ENCODE peak calls at places on chromosome 11, in seven cellular contexts. L, Y, P, U, I, W and A are unnamed samples.

GRCh38 chr11:765025-765801 is 12.1 kb downstream of the GATD1 start:
- DNase-seq in L (peak), Y (no peak), P (peak), U (peak), I (peak), W (peak), A (peak)

GRCh38 chr11:87022254-87022653 is 15.5 kb upstream of the TMEM135 start:
- DNase-seq in L (no peak), Y (no peak), P (no peak), U (no peak), I (no peak), W (no peak), A (no peak)

GRCh38 chr11:132408877-132409276 is 1038.5 kb downstream of the NTM start:
- DNase-seq in L (no peak), Y (no peak), P (no peak), U (no peak), I (no peak), W (no peak), A (no peak)

GRCh38 chr11:74683279-74683871 is 47.9 kb downstream of the CHRDL2 start:
- DNase-seq in L (no peak), Y (peak), P (no peak), U (no peak), I (peak), W (peak), A (no peak)

GRCh38 chr11:126327280-126328000 is 23.6 kb downstream of the DCPS start:
- DNase-seq in L (no peak), Y (no peak), P (no peak), U (no peak), I (no peak), W (no peak), A (no peak)

GRCh38 chr11:58905716-58906547 is 33.4 kb upstream of the GLYATL1 start:
- DNase-seq in L (no peak), Y (peak), P (peak), U (peak), I (peak), W (peak), A (peak)

GRCh38 chr11:64062185-64063039 is 26.7 kb downstream of the FLRT1 start:
- DNase-seq in L (no peak), Y (no peak), P (no peak), U (no peak), I (no peak), W (no peak), A (no peak)

GRCh38 chr11:132452616-132453015 is 1079.7 kb downstream of the OPCML start:
- DNase-seq in L (no peak), Y (no peak), P (no peak), U (no peak), I (no peak), W (no peak), A (no peak)

GRCh38 chr11:118226294-118226693 is 1.5 kb upstream of the JAML start:
- DNase-seq in L (no peak), Y (no peak), P (no peak), U (no peak), I (no peak), W (no peak), A (no peak)

GRCh38 chr11:117299351-117300300 is 8.5 kb downstream of the BACE1-AS start:
- DNase-seq in L (no peak), Y (no peak), P (no peak), U (no peak), I (peak), W (no peak), A (no peak)

GRCh38 chr11:8812438-8812837 is 98.6 kb upstream of the AKIP1 start:
- DNase-seq in L (no peak), Y (no peak), P (no peak), U (no peak), I (peak), W (no peak), A (peak)

GRCh38 chr11:44269369-44270351 is 40.3 kb downstream of the ALX4 start:
- DNase-seq in L (no peak), Y (no peak), P (peak), U (no peak), I (no peak), W (no peak), A (no peak)

GRCh38 chr11:119683783-119684182 is 45.2 kb downstream of the NECTIN1 start:
- DNase-seq in L (no peak), Y (no peak), P (no peak), U (no peak), I (no peak), W (no peak), A (no peak)

GRCh38 chr11:99822846-99823565 is 802.3 kb downstream of the CNTN5 start:
- DNase-seq in L (no peak), Y (no peak), P (peak), U (no peak), I (peak), W (no peak), A (peak)

GRCh38 chr11:837189-837989 is 4.6 kb downstream of the CD151 start:
- DNase-seq in L (no peak), Y (no peak), P (no peak), U (no peak), I (no peak), W (no peak), A (no peak)

GRCh38 chr11:15097411-15097810 is 17.3 kb upstream of the INSC start:
- DNase-seq in L (no peak), Y (no peak), P (no peak), U (no peak), I (no peak), W (no peak), A (no peak)

GRCh38 chr11:122330466-122330865 is 214.5 kb upstream of the BLID start:
- DNase-seq in L (no peak), Y (no peak), P (peak), U (no peak), I (no peak), W (no peak), A (no peak)

GRCh38 chr11:9825315-9825714 is 161.4 kb downstream of the SWAP70 start:
- DNase-seq in L (peak), Y (no peak), P (peak), U (no peak), I (no peak), W (no peak), A (peak)

GRCh38 chr11:118232659-118233058 is 7.8 kb upstream of the JAML start:
- DNase-seq in L (no peak), Y (no peak), P (no peak), U (no peak), I (no peak), W (no peak), A (no peak)

GRCh38 chr11:110092577-110093406 is at the start of gene ZC3H12C:
- DNase-seq in L (peak), Y (peak), P (peak), U (peak), I (peak), W (peak), A (peak)

GRCh38 chr11:19868281-19868821 is 155.7 kb downstream of the NAV2 start:
- DNase-seq in L (peak), Y (no peak), P (peak), U (no peak), I (peak), W (no peak), A (no peak)

GRCh38 chr11:93921695-93922468 is 71.5 kb upstream of the VSTM5 start:
- DNase-seq in L (peak), Y (peak), P (peak), U (peak), I (peak), W (peak), A (peak)

GRCh38 chr11:1442163-1442562 is 44.4 kb downstream of the MOB2 start:
- DNase-seq in L (no peak), Y (no peak), P (no peak), U (peak), I (peak), W (peak), A (no peak)

GRCh38 chr11:71235719-71236118 is 16.7 kb downstream of the SHANK2 start:
- DNase-seq in L (no peak), Y (no peak), P (no peak), U (peak), I (no peak), W (no peak), A (no peak)

GRCh38 chr11:117520201-117520600 is 192.5 kb downstream of the CEP164 start:
- DNase-seq in L (no peak), Y (no peak), P (no peak), U (no peak), I (no peak), W (no peak), A (peak)

GRCh38 chr11:21895686-21896085 is 297.2 kb upstream of the ANO5 start:
- DNase-seq in L (no peak), Y (no peak), P (no peak), U (no peak), I (no peak), W (no peak), A (no peak)

GRCh38 chr11:96263361-96263763 is 79.6 kb downstream of the MAML2 start:
- DNase-seq in L (peak), Y (no peak), P (peak), U (no peak), I (no peak), W (no peak), A (peak)

GRCh38 chr11:56932572-56933235 is 56.0 kb upstream of the OR5AK2 start:
- DNase-seq in L (peak), Y (no peak), P (peak), U (no peak), I (peak), W (no peak), A (no peak)

GRCh38 chr11:66085071-66085470 is 15.0 kb downstream of the PACS1 start:
- DNase-seq in L (no peak), Y (no peak), P (no peak), U (no peak), I (no peak), W (no peak), A (no peak)

GRCh38 chr11:116644948-116645305 is 127.9 kb downstream of the BUD13 start:
- DNase-seq in L (no peak), Y (no peak), P (no peak), U (peak), I (peak), W (no peak), A (no peak)

GRCh38 chr11:47259178-47259977 is 1.6 kb downstream of the NR1H3 start:
- DNase-seq in L (peak), Y (no peak), P (peak), U (peak), I (peak), W (peak), A (peak)

GRCh38 chr11:89736566-89736965 is 26.5 kb downstream of the TRIM77 start:
- DNase-seq in L (no peak), Y (no peak), P (no peak), U (no peak), I (no peak), W (no peak), A (no peak)

GRCh38 chr11:15716550-15716949 is 601.8 kb downstream of the INSC start:
- DNase-seq in L (no peak), Y (no peak), P (peak), U (no peak), I (no peak), W (no peak), A (peak)

GRCh38 chr11:78228467-78228866 is 39.7 kb downstream of the USP35 start:
- DNase-seq in L (peak), Y (peak), P (peak), U (peak), I (peak), W (no peak), A (peak)

GRCh38 chr11:134956461-134957209 is 544.6 kb upstream of the B3GAT1 start:
- DNase-seq in L (no peak), Y (no peak), P (no peak), U (no peak), I (no peak), W (no peak), A (no peak)

GRCh38 chr11:134958870-134959269 is 546.8 kb upstream of the B3GAT1 start:
- DNase-seq in L (no peak), Y (no peak), P (no peak), U (no peak), I (no peak), W (peak), A (no peak)

GRCh38 chr11:134957540-134958335 is 545.7 kb upstream of the B3GAT1 start:
- DNase-seq in L (no peak), Y (no peak), P (no peak), U (no peak), I (no peak), W (peak), A (no peak)

GRCh38 chr11:134958336-134958640 is 546.2 kb upstream of the B3GAT1 start:
- DNase-seq in L (no peak), Y (no peak), P (no peak), U (no peak), I (no peak), W (no peak), A (no peak)

GRCh38 chr11:134955281-134955680 is 543.2 kb upstream of the B3GAT1 start:
- DNase-seq in L (no peak), Y (no peak), P (no peak), U (no peak), I (no peak), W (peak), A (no peak)
- H2BK120ac ChIP-seq in L (no peak), Y (no peak), P (no peak), U (no peak), I (no peak), W (no peak), A (no peak)

DNA sequence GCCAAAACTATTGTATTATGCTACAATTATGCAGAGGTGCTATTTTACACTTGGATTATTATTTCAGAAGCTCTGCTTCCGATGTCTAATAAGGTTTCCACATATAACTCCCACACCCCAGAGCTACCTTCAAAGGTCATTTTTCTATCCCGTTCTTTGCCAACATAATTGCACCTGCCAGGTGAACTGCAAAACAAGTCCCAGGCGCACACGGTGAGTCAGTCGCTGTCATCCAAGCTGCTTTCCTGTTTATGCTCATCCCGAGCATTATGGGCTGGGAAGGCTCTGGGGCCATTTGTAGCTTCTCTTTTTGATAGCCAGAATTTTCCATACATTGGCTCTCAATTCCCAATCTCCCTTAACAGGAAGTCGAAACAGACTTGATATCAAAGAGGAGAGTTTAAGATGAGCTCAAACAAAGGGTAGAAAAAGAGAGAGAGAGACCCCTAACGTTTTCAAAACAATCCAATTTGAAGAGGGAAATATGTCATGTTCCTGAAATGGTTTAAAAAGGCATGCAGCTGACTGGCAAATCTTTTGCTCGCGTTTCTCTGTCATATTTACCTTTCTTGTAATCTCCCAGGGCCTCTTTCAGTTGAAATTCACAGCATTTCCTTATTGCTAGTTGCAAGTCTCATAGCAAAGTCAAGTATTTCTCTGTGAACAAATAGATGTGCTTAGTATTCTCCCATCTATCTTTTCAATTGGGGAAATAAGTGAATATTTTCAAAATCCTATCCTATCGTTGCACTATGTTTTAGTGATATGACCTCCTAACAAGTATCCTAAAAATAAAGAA is 815.9 kb downstream of the KCNA4 start:
- DNase-seq in L (no peak), Y (no peak), P (no peak), U (no peak), I (no peak), W (no peak), A (no peak)
- H2BK120ac ChIP-seq in L (no peak), Y (no peak), P (no peak), U (no peak), I (no peak), W (no peak), A (no peak)

GRCh38 chr11:130790689-130791088 is 125.6 kb downstream of the SNX19 start:
- DNase-seq in L (no peak), Y (no peak), P (no peak), U (no peak), I (no peak), W (no peak), A (no peak)
- H2BK120ac ChIP-seq in L (no peak), Y (no peak), P (no peak), U (no peak), I (no peak), W (no peak), A (no peak)

GRCh38 chr11:60878245-60879101 is 11.1 kb downstream of the ZP1 start:
- DNase-seq in L (no peak), Y (no peak), P (no peak), U (no peak), I (no peak), W (no peak), A (no peak)

GRCh38 chr11:60875366-60875720 is 8.0 kb downstream of the ZP1 start:
- DNase-seq in L (no peak), Y (no peak), P (no peak), U (no peak), I (no peak), W (no peak), A (no peak)

GRCh38 chr11:60874421-60875365 is 7.4 kb downstream of the ZP1 start:
- DNase-seq in L (no peak), Y (no peak), P (no peak), U (no peak), I (no peak), W (no peak), A (no peak)

GRCh38 chr11:60873533-60873932 is 6.2 kb downstream of the ZP1 start:
- DNase-seq in L (no peak), Y (no peak), P (no peak), U (no peak), I (no peak), W (no peak), A (no peak)

GRCh38 chr11:60875856-60876485 is 8.6 kb downstream of the ZP1 start:
- DNase-seq in L (no peak), Y (no peak), P (no peak), U (no peak), I (no peak), W (no peak), A (no peak)
- H2BK120ac ChIP-seq in L (no peak), Y (no peak), P (no peak), U (no peak), I (no peak), W (no peak), A (no peak)

GRCh38 chr11:12508151-12508740 is 130.9 kb downstream of the PARVA start:
- DNase-seq in L (no peak), Y (no peak), P (peak), U (no peak), I (peak), W (no peak), A (peak)

GRCh38 chr11:12503886-12504285 is 126.5 kb downstream of the PARVA start:
- DNase-seq in L (no peak), Y (no peak), P (no peak), U (no peak), I (no peak), W (peak), A (no peak)

GRCh38 chr11:12507391-12507790 is 130.0 kb downstream of the PARVA start:
- DNase-seq in L (no peak), Y (no peak), P (no peak), U (no peak), I (no peak), W (no peak), A (no peak)

GRCh38 chr11:12505183-12505582 is 127.8 kb downstream of the PARVA start:
- DNase-seq in L (no peak), Y (no peak), P (no peak), U (no peak), I (peak), W (peak), A (no peak)

GRCh38 chr11:12506502-12506921 is 129.1 kb downstream of the PARVA start:
- DNase-seq in L (no peak), Y (no peak), P (peak), U (no peak), I (no peak), W (peak), A (peak)
- H2BK120ac ChIP-seq in L (no peak), Y (no peak), P (no peak), U (no peak), I (no peak), W (no peak), A (no peak)

DNA sequence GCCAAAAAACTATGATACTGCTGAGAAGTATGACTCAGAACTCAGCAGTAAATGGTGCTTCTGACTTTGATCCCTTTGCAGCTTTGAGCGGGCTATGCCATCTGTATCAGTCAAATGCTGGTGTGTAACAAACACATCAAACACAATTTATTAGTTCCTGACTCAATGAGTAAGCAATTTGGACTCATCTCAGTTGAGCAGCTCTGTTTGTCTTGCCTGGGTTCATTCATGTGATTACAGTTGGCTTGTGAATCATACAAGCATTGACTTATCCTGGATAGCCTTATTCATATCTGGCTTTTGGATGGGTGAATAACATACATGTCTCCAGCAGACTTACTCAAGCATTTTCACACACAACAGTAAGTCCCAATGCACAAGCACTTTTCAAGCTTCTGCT is 858.8 kb downstream of the METTL15 start:
- DNase-seq in L (no peak), Y (no peak), P (peak), U (no peak), I (no peak), W (no peak), A (no peak)
- H2BK120ac ChIP-seq in L (no peak), Y (no peak), P (peak), U (no peak), I (no peak), W (no peak), A (no peak)